ENCODE peak calls at places on chromosomes 12 and 14, in ten cellular contexts. L is stomach; F is breast epithelium; G is T-helper 9 cell; U is dorsolateral prefrontal cortex; W is sigmoid colon; N is Daoy; A is activated naive CD8-positive, alpha-beta T cell treated with anti-CD3 and anti-CD28 coated beads, Interleukin-2, amount 50 U/mL, for 16 hours; S is HTR-8/SVneo; B is lower leg skin. M is an unnamed sample.

GRCh38 chr14:26984318-26985177 is 386.7 kb upstream of the NOVA1 start:
- DNase-seq in L (peak; percentile 62), F (peak; percentile 40), G (no peak), U (peak; percentile 72), W (peak; percentile 77), N (peak; percentile 77), A (no peak), S (no peak), B (peak; percentile 49), M (peak; percentile 65)

GRCh38 chr12:115135800-115136211 is 451.8 kb upstream of the TBX3 start:
- DNase-seq in L (no peak), F (peak; percentile 87), G (no peak), U (peak; percentile 72), W (peak; percentile 88), N (peak; percentile 40), A (no peak), S (no peak), B (peak; percentile 19), M (peak; percentile 58)

GRCh38 chr12:75444444-75445136 is 36.0 kb upstream of the GLIPR1 start:
- DNase-seq in L (no peak), F (no peak), G (no peak), U (no peak), W (no peak), N (peak; percentile 45), A (no peak), S (no peak), B (no peak), M (no peak)

GRCh38 chr14:51996148-51996746 is 6.9 kb downstream of the RTRAF start:
- DNase-seq in L (no peak), F (no peak), G (no peak), U (no peak), W (no peak), N (no peak), A (no peak), S (no peak), B (no peak), M (no peak)

GRCh38 chr14:81211844-81212243 is 8.9 kb downstream of the GTF2A1 start:
- DNase-seq in L (no peak), F (no peak), G (no peak), U (peak; percentile 68), W (no peak), N (no peak), A (no peak), S (no peak), B (no peak), M (peak; percentile 15)

GRCh38 chr14:71119075-71119474 is 211.8 kb downstream of the PCNX1 start:
- DNase-seq in L (no peak), F (no peak), G (no peak), U (no peak), W (no peak), N (no peak), A (no peak), S (no peak), B (no peak), M (no peak)

GRCh38 chr14:92963301-92964123 is 40.6 kb downstream of the CHGA start:
- DNase-seq in L (no peak), F (no peak), G (no peak), U (no peak), W (no peak), N (no peak), A (no peak), S (no peak), B (no peak), M (no peak)

GRCh38 chr14:63853831-63854293 is 1.1 kb downstream of the SYNE2 start:
- DNase-seq in L (peak; percentile 65), F (peak; percentile 81), G (peak; percentile 43), U (no peak), W (peak; percentile 74), N (peak; percentile 78), A (peak; percentile 13), S (peak; percentile 96), B (peak; percentile 79), M (peak; percentile 4)

GRCh38 chr12:3366451-3367155 is 124.4 kb upstream of the PRMT8 start:
- DNase-seq in L (no peak), F (no peak), G (no peak), U (no peak), W (no peak), N (no peak), A (no peak), S (no peak), B (no peak), M (no peak)

GRCh38 chr12:53268009-53268636 is at the start of gene ESPL1:
- DNase-seq in L (peak; percentile 75), F (peak; percentile 41), G (peak; percentile 71), U (peak; percentile 58), W (peak; percentile 86), N (peak; percentile 91), A (peak; percentile 71), S (peak; percentile 90), B (peak; percentile 46), M (peak; percentile 18)

GRCh38 chr12:115010324-115010995 is 326.5 kb upstream of the TBX3 start:
- DNase-seq in L (no peak), F (no peak), G (no peak), U (no peak), W (no peak), N (peak; percentile 4), A (no peak), S (no peak), B (no peak), M (no peak)

GRCh38 chr14:73623504-73623903 is 11.2 kb downstream of the ACOT6 start:
- DNase-seq in L (no peak), F (no peak), G (no peak), U (no peak), W (no peak), N (no peak), A (no peak), S (no peak), B (no peak), M (no peak)

GRCh38 chr12:11650279-11650696 is 814 bp downstream of the ETV6 start:
- DNase-seq in L (no peak), F (no peak), G (no peak), U (no peak), W (no peak), N (peak; percentile 33), A (no peak), S (no peak), B (no peak), M (no peak)

M was measured in hippocampal formation.